ENCODE peak calls at places on chromosome 13, in nine cellular contexts. U is uterus, O is testis, X is IMR-90, L is Peyer's patch, N is upper lobe of left lung, S is GM12878, M is body of pancreas, Z is gastrocnemius medialis. I is an unnamed sample.

GRCh38 chr13:110361365-110361911 is 54.4 kb downstream of the COL4A2 start:
- DNase-seq in U (peak), S (no peak), L (no peak), Z (no peak), X (peak), N (no peak), M (peak), O (peak), I (no peak)

GRCh38 chr13:25371608-25372274 is at the start of gene ATP8A2:
- DNase-seq in X (no peak), M (no peak), S (no peak), Z (no peak), L (no peak), O (no peak), U (no peak), N (no peak), I (no peak)

GRCh38 chr13:32905063-32905863 is 111.0 kb upstream of the KL start:
- DNase-seq in O (no peak), S (peak), L (no peak), M (no peak), X (peak), U (no peak), Z (no peak), N (no peak), I (no peak)

GRCh38 chr13:50989476-50989875 is 79.9 kb downstream of the RNASEH2B start:
- DNase-seq in S (no peak), U (peak), L (no peak), M (no peak), O (peak), X (no peak), Z (no peak), N (no peak), I (no peak)

GRCh38 chr13:46206138-46206537 is 5.6 kb upstream of the LRRC63 start:
- DNase-seq in L (no peak), S (no peak), O (no peak), N (no peak), U (no peak), Z (no peak), X (no peak), M (no peak), I (no peak)

GRCh38 chr13:90352763-90353162 is 994.7 kb upstream of the MIR17HG start:
- DNase-seq in O (no peak), N (no peak), X (no peak), S (no peak), M (no peak), U (no peak), L (no peak), Z (no peak), I (no peak)

GRCh38 chr13:110290811-110291210 is 16.1 kb downstream of the COL4A1 start:
- DNase-seq in S (no peak), M (no peak), U (no peak), X (no peak), L (peak), N (no peak), Z (no peak), O (no peak), I (no peak)

GRCh38 chr13:73397486-73398020 is 338.7 kb downstream of the KLF5 start:
- DNase-seq in Z (no peak), S (no peak), O (no peak), X (no peak), U (no peak), M (no peak), L (no peak), N (no peak), I (no peak)

GRCh38 chr13:100815476-100816046 is 141.0 kb upstream of the TMTC4 start:
- DNase-seq in M (no peak), L (no peak), N (no peak), O (no peak), S (no peak), X (no peak), U (no peak), Z (no peak), I (no peak)

GRCh38 chr13:36421447-36421846 is 10.8 kb upstream of the CCNA1 start:
- DNase-seq in U (no peak), O (no peak), Z (no peak), M (no peak), S (no peak), X (no peak), L (no peak), N (no peak), I (no peak)

GRCh38 chr13:73403362-73404150 is 344.8 kb downstream of the KLF5 start:
- DNase-seq in X (no peak), U (no peak), Z (no peak), M (no peak), L (no peak), S (no peak), O (no peak), N (no peak), I (no peak)

GRCh38 chr13:72745260-72745659 is 17.5 kb downstream of the BORA start:
- DNase-seq in U (no peak), M (no peak), L (no peak), Z (no peak), S (no peak), O (no peak), N (no peak), X (peak), I (no peak)

GRCh38 chr13:101755228-101755887 is 302.9 kb downstream of the ITGBL1 start:
- DNase-seq in U (no peak), O (no peak), S (no peak), M (no peak), Z (no peak), X (no peak), L (no peak), N (no peak), I (no peak)

GRCh38 chr13:25766576-25766975 is 285.2 kb downstream of the SHISA2 start:
- DNase-seq in L (no peak), O (no peak), Z (no peak), S (no peak), M (no peak), U (no peak), N (no peak), X (no peak), I (no peak)

GRCh38 chr13:51000576-51001260 is 91.1 kb downstream of the RNASEH2B start:
- DNase-seq in O (no peak), M (no peak), L (no peak), S (no peak), N (no peak), X (peak), Z (no peak), U (peak), I (no peak)

GRCh38 chr13:61777902-61778301 is 362.3 kb upstream of the PCDH20 start:
- DNase-seq in U (no peak), M (no peak), S (no peak), N (no peak), L (no peak), O (no peak), Z (no peak), X (no peak), I (no peak)

GRCh38 chr13:35787937-35788336 is 311.4 kb upstream of the MAB21L1 start:
- DNase-seq in U (no peak), O (no peak), L (no peak), S (no peak), M (no peak), X (no peak), N (no peak), Z (no peak), I (no peak)

GRCh38 chr13:111046590-111047141 is 68.4 kb upstream of the ARHGEF7 start:
- DNase-seq in X (peak), Z (no peak), M (no peak), L (no peak), O (no peak), N (no peak), S (peak), U (no peak), I (no peak)

GRCh38 chr13:34762312-34762711 is 179.8 kb upstream of the NBEA start:
- DNase-seq in N (no peak), O (no peak), L (no peak), S (no peak), M (no peak), X (no peak), Z (no peak), U (peak), I (no peak)

GRCh38 chr13:23858586-23858985 is 30.6 kb downstream of the MIPEP start:
- DNase-seq in M (no peak), L (no peak), X (peak), Z (no peak), U (no peak), N (no peak), S (no peak), O (no peak), I (no peak)

GRCh38 chr13:99721606-99722384 is 220.5 kb downstream of the TM9SF2 start:
- DNase-seq in U (no peak), X (no peak), O (no peak), L (no peak), Z (no peak), M (no peak), S (no peak), N (no peak), I (no peak)

GRCh38 chr13:71513414-71514063 is 353.5 kb downstream of the DACH1 start:
- DNase-seq in L (no peak), U (no peak), N (no peak), O (no peak), M (no peak), X (no peak), Z (no peak), S (no peak), I (no peak)

GRCh38 chr13:46552302-46552680 is 679 bp upstream of the LRCH1 start:
- DNase-seq in U (peak), X (no peak), Z (no peak), M (no peak), S (no peak), L (no peak), O (no peak), N (no peak), I (no peak)

GRCh38 chr13:109871018-109871370 is 84.6 kb upstream of the IRS2 start:
- DNase-seq in U (no peak), X (peak), O (no peak), S (no peak), Z (no peak), N (no peak), M (no peak), L (no peak), I (no peak)

GRCh38 chr13:36475468-36475867 is 43.2 kb downstream of the CCNA1 start:
- DNase-seq in X (no peak), O (no peak), U (no peak), S (no peak), Z (no peak), N (no peak), M (no peak), L (no peak), I (no peak)

GRCh38 chr13:97753269-97753668 is 200.2 kb upstream of the IPO5 start:
- DNase-seq in L (no peak), O (no peak), U (no peak), M (no peak), Z (no peak), X (no peak), S (no peak), N (no peak), I (no peak)

GRCh38 chr13:80374453-80374852 is 33.5 kb upstream of the SPRY2 start:
- DNase-seq in X (no peak), Z (peak), N (no peak), L (no peak), U (peak), O (peak), S (no peak), M (peak), I (no peak)

GRCh38 chr13:52862358-52863206 is 14.1 kb upstream of the PCDH8 start:
- DNase-seq in X (no peak), S (no peak), M (no peak), Z (no peak), N (no peak), U (no peak), O (peak), L (no peak), I (no peak)

GRCh38 chr13:106354961-106355360 is 180.5 kb downstream of the EFNB2 start:
- DNase-seq in Z (no peak), X (no peak), N (no peak), U (no peak), O (no peak), S (no peak), M (no peak), L (no peak), I (no peak)

GRCh38 chr13:91372813-91373420 is 25.4 kb downstream of the MIR17HG start:
- DNase-seq in X (no peak), N (no peak), O (no peak), S (no peak), U (no peak), M (no peak), L (no peak), Z (no peak), I (no peak)

GRCh38 chr13:112875627-112876026 is 93.4 kb upstream of the MCF2L start:
- DNase-seq in S (no peak), U (no peak), Z (no peak), O (no peak), N (no peak), L (peak), M (no peak), X (no peak), I (no peak)

GRCh38 chr13:75440100-75440499 is 41.9 kb downstream of the TBC1D4 start:
- DNase-seq in Z (no peak), M (peak), L (no peak), O (no peak), N (no peak), X (no peak), S (no peak), U (no peak), I (no peak)

GRCh38 chr13:33213797-33214196 is 71.8 kb downstream of the STARD13 start:
- DNase-seq in X (peak), N (no peak), L (no peak), O (peak), S (no peak), Z (no peak), M (no peak), U (no peak), I (no peak)

GRCh38 chr13:100315522-100315921 is 226.6 kb downstream of the PCCA start:
- DNase-seq in M (no peak), X (no peak), U (no peak), Z (no peak), S (no peak), N (no peak), L (no peak), O (no peak), I (no peak)

GRCh38 chr13:53064721-53065120 is 36.1 kb downstream of the OLFM4 start:
- DNase-seq in M (peak), O (no peak), Z (no peak), X (no peak), N (no peak), L (no peak), S (no peak), U (peak), I (no peak)

GRCh38 chr13:49443689-49444516 is at the start of the genes CAB39L and SETDB2:
- DNase-seq in L (peak), S (peak), X (peak), Z (peak), M (peak), O (peak), U (peak), N (peak), I (peak)
- TF ChIP-seq POLR2A in L (peak), S (peak), X (peak), Z (peak), M (peak), O (peak), U (peak), N (no peak), I (peak)

GRCh38 chr13:30734434-30734833 is 909 bp upstream of the ALOX5AP start:
- DNase-seq in L (no peak), U (no peak), S (no peak), Z (no peak), N (no peak), M (no peak), O (no peak), X (peak), I (no peak)
- H3K27ac ChIP-seq in L (peak), U (no peak), S (peak), Z (no peak), N (no peak), M (no peak), O (no peak), X (no peak), I (no peak)

GRCh38 chr13:64505511-64505910 is 2724.6 kb downstream of the PCDH9 start:
- DNase-seq in M (no peak), N (no peak), S (no peak), L (no peak), U (no peak), O (no peak), X (peak), Z (no peak), I (no peak)
- H3K4me3 ChIP-seq in M (no peak), N (no peak), S (no peak), L (no peak), U (no peak), O (no peak), X (no peak), Z (no peak), I (no peak)

GRCh38 chr13:21603531-21604448 is at the start of gene MICU2:
- DNase-seq in X (peak), N (peak), S (peak), L (peak), Z (peak), U (peak), O (peak), M (peak), I (peak)
- TF ChIP-seq POLR2A in X (peak), N (no peak), S (peak), L (peak), Z (peak), U (peak), O (peak), M (peak), I (peak)

GRCh38 chr13:31851201-31851600 is 111.9 kb downstream of the RXFP2 start:
- DNase-seq in O (no peak), S (no peak), Z (no peak), L (no peak), U (no peak), N (no peak), X (no peak), M (no peak), I (no peak)
- H3K27ac ChIP-seq in O (no peak), S (no peak), Z (no peak), L (no peak), U (no peak), N (no peak), X (no peak), M (no peak), I (no peak)

DNA sequence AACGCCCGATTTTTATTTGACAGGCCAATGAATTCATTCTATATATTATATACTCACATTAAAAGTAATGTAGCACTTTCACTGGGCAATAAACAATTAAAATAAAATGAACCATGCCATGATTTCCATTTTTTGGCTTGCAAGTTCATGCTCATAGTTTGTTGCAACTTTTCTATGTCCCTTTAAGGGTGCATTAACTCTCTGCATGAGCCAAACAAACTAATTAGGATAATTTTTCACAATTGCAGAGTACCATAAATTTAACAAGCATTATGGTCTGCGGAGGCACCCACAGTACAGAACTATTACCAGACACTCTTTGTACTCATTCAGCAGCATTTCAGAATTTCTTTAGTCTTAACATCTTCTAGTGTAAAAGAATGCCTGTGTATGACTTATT is 1.4 kb downstream of the LHFPL6 start:
- DNase-seq in U (no peak), O (no peak), N (no peak), Z (no peak), X (no peak), S (no peak), M (no peak), L (no peak), I (no peak)
- H3K4me3 ChIP-seq in U (peak), O (peak), N (peak), Z (peak), X (peak), S (peak), M (peak), L (no peak), I (peak)

GRCh38 chr13:20125129-20125782 is 35.6 kb downstream of the GJA3 start:
- DNase-seq in L (peak), O (no peak), S (no peak), N (no peak), X (peak), M (no peak), U (no peak), Z (no peak), I (no peak)

GRCh38 chr13:20118268-20119140 is 42.3 kb downstream of the GJA3 start:
- DNase-seq in Z (no peak), M (peak), L (peak), O (peak), U (peak), N (peak), S (no peak), X (no peak), I (no peak)

GRCh38 chr13:20124303-20124702 is 36.5 kb downstream of the GJA3 start:
- DNase-seq in U (no peak), X (peak), Z (no peak), O (no peak), L (peak), M (no peak), N (no peak), S (no peak), I (no peak)

GRCh38 chr13:20119960-20120359 is 40.9 kb downstream of the GJA3 start:
- DNase-seq in X (no peak), Z (no peak), O (no peak), U (no peak), S (no peak), M (no peak), L (no peak), N (no peak), I (no peak)

DNA sequence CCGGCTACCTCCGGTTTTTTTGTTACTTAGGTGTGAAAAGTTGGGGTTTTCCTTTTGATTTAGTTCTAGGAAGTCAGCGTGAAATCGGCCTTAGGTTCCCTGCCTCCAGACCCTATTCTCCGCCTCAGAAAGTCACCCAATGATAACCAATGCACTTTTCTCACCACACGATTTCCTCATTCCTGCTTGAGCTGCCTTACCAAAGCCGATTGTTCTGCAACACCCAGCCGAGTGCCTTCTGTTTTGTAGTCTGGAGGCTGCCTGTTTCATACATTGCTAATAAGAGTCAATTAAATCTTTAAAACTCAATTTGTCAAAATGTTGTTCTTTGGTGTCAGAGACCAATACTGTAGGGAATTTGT is 39.7 kb downstream of the GJA3 start:
- DNase-seq in L (peak), Z (no peak), S (no peak), O (no peak), N (no peak), U (no peak), X (no peak), M (no peak), I (no peak)
- TF ChIP-seq POLR2A in L (no peak), Z (no peak), S (no peak), O (no peak), N (no peak), U (no peak), X (no peak), M (no peak), I (no peak)

GRCh38 chr13:30868806-30869470 is 37.1 kb upstream of the MEDAG start:
- DNase-seq in X (peak), O (no peak), S (no peak), N (no peak), L (no peak), M (no peak), Z (no peak), U (no peak), I (no peak)
- H3K27ac ChIP-seq in X (peak), O (peak), S (no peak), N (no peak), L (no peak), M (no peak), Z (peak), U (peak), I (peak)

GRCh38 chr13:42892760-42893159 is 99.3 kb downstream of the EPSTI1 start:
- DNase-seq in N (no peak), M (no peak), U (no peak), L (no peak), Z (no peak), O (no peak), X (peak), S (no peak), I (no peak)
- H3K4me3 ChIP-seq in N (no peak), M (no peak), U (no peak), L (no peak), Z (no peak), O (no peak), X (no peak), S (no peak), I (no peak)

I was measured in esophagus squamous epithelium.